ENCODE peak calls at places on chromosomes 2 and 18, in seven cellular contexts. V, D, X, Y, T, L and H are unnamed samples.

GRCh38 chr2:161843936-161844335 is 219.7 kb downstream of the SLC4A10 start:
- DNase-seq in V (no peak), D (no peak), X (no peak), Y (no peak), T (no peak), L (no peak), H (no peak)

GRCh38 chr2:10868465-10869314 is 43.0 kb upstream of the KCNF1 start:
- DNase-seq in V (peak), D (no peak), X (peak), Y (peak), T (no peak), L (no peak), H (peak)

GRCh38 chr2:241035142-241035817 is 36.9 kb downstream of the SNED1 start:
- DNase-seq in V (no peak), D (peak), X (no peak), Y (no peak), T (peak), L (peak), H (peak)

GRCh38 chr2:178291703-178292102 is 97.4 kb downstream of the OSBPL6 start:
- DNase-seq in V (no peak), D (no peak), X (no peak), Y (no peak), T (no peak), L (no peak), H (no peak)

GRCh38 chr18:72637319-72638113 is 93.4 kb upstream of the CBLN2 start:
- DNase-seq in V (no peak), D (no peak), X (no peak), Y (no peak), T (no peak), L (no peak), H (no peak)

GRCh38 chr18:22826726-22827125 is 106.4 kb upstream of the RBBP8 start:
- DNase-seq in V (no peak), D (no peak), X (no peak), Y (no peak), T (no peak), L (no peak), H (no peak)

GRCh38 chr2:9261231-9261883 is 54.7 kb downstream of the ASAP2 start:
- DNase-seq in V (no peak), D (no peak), X (no peak), Y (peak), T (no peak), L (no peak), H (no peak)

GRCh38 chr2:203808041-203808750 is 59.4 kb upstream of the CTLA4 start:
- DNase-seq in V (no peak), D (no peak), X (peak), Y (peak), T (no peak), L (no peak), H (peak)

GRCh38 chr2:65372619-65373018 is 59.8 kb downstream of the SPRED2 start:
- DNase-seq in V (no peak), D (no peak), X (no peak), Y (no peak), T (no peak), L (no peak), H (no peak)

GRCh38 chr2:237156131-237156856 is 70.6 kb downstream of the COPS8 start:
- DNase-seq in V (no peak), D (no peak), X (peak), Y (peak), T (no peak), L (no peak), H (peak)

GRCh38 chr2:218643751-218644310 is 15.6 kb downstream of the ZNF142 start:
- DNase-seq in V (no peak), D (no peak), X (no peak), Y (no peak), T (no peak), L (no peak), H (no peak)

GRCh38 chr2:85853499-85854165 is 35.2 kb downstream of the ST3GAL5 start:
- DNase-seq in V (no peak), D (peak), X (no peak), Y (no peak), T (no peak), L (no peak), H (no peak)

GRCh38 chr2:33014268-33014667 is 67.5 kb downstream of the LTBP1 start:
- DNase-seq in V (no peak), D (no peak), X (no peak), Y (no peak), T (no peak), L (no peak), H (no peak)

GRCh38 chr2:95350320-95351079 is 52.0 kb upstream of the FAHD2A start:
- DNase-seq in V (no peak), D (no peak), X (no peak), Y (no peak), T (no peak), L (no peak), H (peak)

GRCh38 chr2:70710276-70710675 is 57.7 kb downstream of the ADD2 start:
- DNase-seq in V (no peak), D (no peak), X (no peak), Y (no peak), T (no peak), L (no peak), H (no peak)

GRCh38 chr2:128628206-128628605 is 309.5 kb upstream of the HS6ST1 start:
- DNase-seq in V (no peak), D (no peak), X (no peak), Y (no peak), T (no peak), L (peak), H (no peak)

GRCh38 chr2:18792226-18792629 is 202.9 kb upstream of the NT5C1B start:
- DNase-seq in V (no peak), D (no peak), X (no peak), Y (peak), T (no peak), L (no peak), H (no peak)

GRCh38 chr2:69547984-69548715 is 95.4 kb downstream of the AAK1 start:
- DNase-seq in V (no peak), D (no peak), X (no peak), Y (no peak), T (no peak), L (no peak), H (no peak)

GRCh38 chr2:44770221-44771187 is 171.0 kb upstream of the SIX3 start:
- DNase-seq in V (no peak), D (no peak), X (no peak), Y (no peak), T (no peak), L (no peak), H (no peak)

GRCh38 chr2:34401186-34401585 is 802.1 kb upstream of the FAM98A start:
- DNase-seq in V (no peak), D (no peak), X (no peak), Y (no peak), T (no peak), L (no peak), H (no peak)

GRCh38 chr2:241551998-241552737 is 6.4 kb upstream of the BOK start:
- DNase-seq in V (no peak), D (no peak), X (no peak), Y (no peak), T (no peak), L (no peak), H (peak)

GRCh38 chr2:237629739-237630138 is 2.4 kb downstream of the LRRFIP1 start:
- DNase-seq in V (no peak), D (no peak), X (no peak), Y (peak), T (no peak), L (no peak), H (peak)

GRCh38 chr2:217166241-217166640 is 306.4 kb upstream of the TNP1 start:
- DNase-seq in V (peak), D (no peak), X (peak), Y (peak), T (no peak), L (no peak), H (peak)

GRCh38 chr2:25375989-25376545 is 34.3 kb upstream of the DNMT3A start:
- DNase-seq in V (no peak), D (no peak), X (no peak), Y (no peak), T (no peak), L (no peak), H (no peak)

GRCh38 chr18:11947214-11948119 is 33.8 kb upstream of the IMPA2 start:
- DNase-seq in V (no peak), D (peak), X (peak), Y (peak), T (peak), L (peak), H (peak)

GRCh38 chr18:53864758-53865157 is 359.7 kb downstream of the MBD2 start:
- DNase-seq in V (no peak), D (no peak), X (no peak), Y (peak), T (no peak), L (no peak), H (no peak)

GRCh38 chr2:134718956-134719814 is at the start of gene TMEM163:
- DNase-seq in V (no peak), D (peak), X (no peak), Y (no peak), T (peak), L (no peak), H (no peak)

GRCh38 chr2:102514061-102514785 is 41.2 kb downstream of the SLC9A4 start:
- DNase-seq in V (no peak), D (no peak), X (peak), Y (peak), T (no peak), L (no peak), H (peak)

GRCh38 chr2:217361491-217361890 is 501.6 kb upstream of the TNP1 start:
- DNase-seq in V (no peak), D (no peak), X (no peak), Y (peak), T (no peak), L (no peak), H (no peak)

GRCh38 chr2:157181234-157181633 is 76.3 kb upstream of the GALNT5 start:
- DNase-seq in V (no peak), D (no peak), X (no peak), Y (no peak), T (no peak), L (no peak), H (no peak)

GRCh38 chr18:2850816-2851215 is 4.0 kb downstream of the EMILIN2 start:
- DNase-seq in V (no peak), D (no peak), X (no peak), Y (no peak), T (no peak), L (no peak), H (no peak)

GRCh38 chr2:189276277-189276676 is 96.7 kb upstream of the COL5A2 start:
- DNase-seq in V (no peak), D (no peak), X (peak), Y (peak), T (no peak), L (no peak), H (peak)

GRCh38 chr2:130759906-130760753 is 4.8 kb downstream of the AMER3 start:
- DNase-seq in V (no peak), D (no peak), X (no peak), Y (no peak), T (peak), L (no peak), H (no peak)

GRCh38 chr2:37740330-37740729 is 68.9 kb upstream of the CDC42EP3 start:
- DNase-seq in V (no peak), D (no peak), X (no peak), Y (peak), T (no peak), L (no peak), H (no peak)

GRCh38 chr2:230706053-230706498 is 6.6 kb upstream of the CAB39 start:
- DNase-seq in V (no peak), D (no peak), X (no peak), Y (no peak), T (no peak), L (no peak), H (no peak)

GRCh38 chr2:9087151-9087681 is 83.7 kb upstream of the MBOAT2 start:
- DNase-seq in V (no peak), D (no peak), X (peak), Y (peak), T (no peak), L (no peak), H (peak)

GRCh38 chr2:42926438-42927333 is 134.3 kb upstream of the HAAO start:
- DNase-seq in V (no peak), D (no peak), X (no peak), Y (no peak), T (peak), L (peak), H (no peak)